ENCODE peak calls at places on chromosomes 1 and 21, in seven cellular contexts. One of them, this sample, is unnamed.
A peak's percentile ranks its signal among the peaks of the same experiment; 100 is the strongest.

GRCh38 chr21:39384674-39385298 is 35.9 kb upstream of the HMGN1 start:
- DNase-seq in RWPE1: no peak
- DNase-seq in PC-3: peak; percentile 55
- DNase-seq in cardiac muscle cell: no peak
- DNase-seq in heart right ventricle: no peak
- DNase-seq in IMR-90: peak; percentile 55
- DNase-seq in CD4-positive, alpha-beta memory T cell: no peak
- DNase-seq in this sample: no peak

GRCh38 chr1:201905234-201905890 is 16.7 kb downstream of the SHISA4 start:
- DNase-seq in RWPE1: no peak
- DNase-seq in PC-3: no peak
- DNase-seq in cardiac muscle cell: no peak
- DNase-seq in heart right ventricle: no peak
- DNase-seq in IMR-90: no peak
- DNase-seq in CD4-positive, alpha-beta memory T cell: no peak
- DNase-seq in this sample: no peak

GRCh38 chr1:208688656-208689315 is 444.6 kb upstream of the PLXNA2 start:
- DNase-seq in RWPE1: no peak
- DNase-seq in PC-3: no peak
- DNase-seq in cardiac muscle cell: no peak
- DNase-seq in heart right ventricle: no peak
- DNase-seq in IMR-90: no peak
- DNase-seq in CD4-positive, alpha-beta memory T cell: no peak
- DNase-seq in this sample: no peak

GRCh38 chr1:156815307-156815826 is 1.3 kb downstream of the SH2D2A start:
- DNase-seq in RWPE1: peak; percentile 36
- DNase-seq in PC-3: peak; percentile 69
- DNase-seq in cardiac muscle cell: peak; percentile 83
- DNase-seq in heart right ventricle: peak; percentile 57
- DNase-seq in IMR-90: peak; percentile 90
- DNase-seq in CD4-positive, alpha-beta memory T cell: no peak
- DNase-seq in this sample: no peak

GRCh38 chr1:200029035-200029623 is 1.6 kb downstream of the NR5A2 start:
- DNase-seq in RWPE1: peak; percentile 90
- DNase-seq in PC-3: peak; percentile 94
- DNase-seq in cardiac muscle cell: peak; percentile 40
- DNase-seq in heart right ventricle: peak; percentile 38
- DNase-seq in IMR-90: peak; percentile 36
- DNase-seq in CD4-positive, alpha-beta memory T cell: no peak
- DNase-seq in this sample: no peak

GRCh38 chr1:116487583-116487982 is 83.2 kb downstream of the CD58 start:
- DNase-seq in RWPE1: no peak
- DNase-seq in PC-3: no peak
- DNase-seq in cardiac muscle cell: no peak
- DNase-seq in heart right ventricle: no peak
- DNase-seq in IMR-90: no peak
- DNase-seq in CD4-positive, alpha-beta memory T cell: no peak
- DNase-seq in this sample: no peak

GRCh38 chr1:151157067-151157531 is 650 bp downstream of the TNFAIP8L2 start:
- DNase-seq in RWPE1: no peak
- DNase-seq in PC-3: no peak
- DNase-seq in cardiac muscle cell: no peak
- DNase-seq in heart right ventricle: no peak
- DNase-seq in IMR-90: no peak
- DNase-seq in CD4-positive, alpha-beta memory T cell: peak; percentile 68
- DNase-seq in this sample: no peak

GRCh38 chr1:214071469-214071868 is 83.7 kb downstream of the PROX1 start:
- DNase-seq in RWPE1: no peak
- DNase-seq in PC-3: no peak
- DNase-seq in cardiac muscle cell: no peak
- DNase-seq in heart right ventricle: no peak
- DNase-seq in IMR-90: no peak
- DNase-seq in CD4-positive, alpha-beta memory T cell: no peak
- DNase-seq in this sample: no peak

GRCh38 chr1:26739251-26739914 is 43.6 kb downstream of the ARID1A start:
- DNase-seq in RWPE1: no peak
- DNase-seq in PC-3: no peak
- DNase-seq in cardiac muscle cell: no peak
- DNase-seq in heart right ventricle: no peak
- DNase-seq in IMR-90: no peak
- DNase-seq in CD4-positive, alpha-beta memory T cell: peak; percentile 21
- DNase-seq in this sample: no peak

GRCh38 chr1:230891413-230891812 is 23.1 kb upstream of the C1orf198 start:
- DNase-seq in RWPE1: peak; percentile 22
- DNase-seq in PC-3: peak; percentile 28
- DNase-seq in cardiac muscle cell: no peak
- DNase-seq in heart right ventricle: no peak
- DNase-seq in IMR-90: no peak
- DNase-seq in CD4-positive, alpha-beta memory T cell: no peak
- DNase-seq in this sample: no peak

GRCh38 chr1:17189632-17190525 is 15.0 kb upstream of the PADI1 start:
- DNase-seq in RWPE1: peak; percentile 87
- DNase-seq in PC-3: peak; percentile 94
- DNase-seq in cardiac muscle cell: peak; percentile 98
- DNase-seq in heart right ventricle: no peak
- DNase-seq in IMR-90: peak; percentile 92
- DNase-seq in CD4-positive, alpha-beta memory T cell: no peak
- DNase-seq in this sample: no peak

GRCh38 chr1:45340816-45341215 is 576 bp upstream of the MUTYH start:
- DNase-seq in RWPE1: no peak
- DNase-seq in PC-3: no peak
- DNase-seq in cardiac muscle cell: peak; percentile 17
- DNase-seq in heart right ventricle: no peak
- DNase-seq in IMR-90: no peak
- DNase-seq in CD4-positive, alpha-beta memory T cell: no peak
- DNase-seq in this sample: no peak

GRCh38 chr1:93980320-93980744 is 71.1 kb upstream of the GCLM start:
- DNase-seq in RWPE1: no peak
- DNase-seq in PC-3: peak; percentile 18
- DNase-seq in cardiac muscle cell: peak; percentile 25
- DNase-seq in heart right ventricle: no peak
- DNase-seq in IMR-90: no peak
- DNase-seq in CD4-positive, alpha-beta memory T cell: no peak
- DNase-seq in this sample: no peak

GRCh38 chr1:14929547-14930223 is 223.9 kb upstream of the TMEM51 start:
- DNase-seq in RWPE1: no peak
- DNase-seq in PC-3: peak; percentile 74
- DNase-seq in cardiac muscle cell: peak; percentile 43
- DNase-seq in heart right ventricle: no peak
- DNase-seq in IMR-90: peak; percentile 86
- DNase-seq in CD4-positive, alpha-beta memory T cell: no peak
- DNase-seq in this sample: no peak

GRCh38 chr1:41868241-41868953 is 50.3 kb downstream of the HIVEP3 start:
- DNase-seq in RWPE1: no peak
- DNase-seq in PC-3: peak; percentile 18
- DNase-seq in cardiac muscle cell: no peak
- DNase-seq in heart right ventricle: no peak
- DNase-seq in IMR-90: no peak
- DNase-seq in CD4-positive, alpha-beta memory T cell: peak; percentile 12
- DNase-seq in this sample: no peak

GRCh38 chr1:869499-870244 is 54.1 kb upstream of the SAMD11 start:
- DNase-seq in RWPE1: peak; percentile 52
- DNase-seq in PC-3: peak; percentile 64
- DNase-seq in cardiac muscle cell: peak; percentile 56
- DNase-seq in heart right ventricle: peak; percentile 76
- DNase-seq in IMR-90: peak; percentile 7
- DNase-seq in CD4-positive, alpha-beta memory T cell: peak; percentile 84
- DNase-seq in this sample: peak; percentile 76

GRCh38 chr1:31427322-31427721 is 14.3 kb downstream of the SERINC2 start:
- DNase-seq in RWPE1: no peak
- DNase-seq in PC-3: no peak
- DNase-seq in cardiac muscle cell: no peak
- DNase-seq in heart right ventricle: no peak
- DNase-seq in IMR-90: no peak
- DNase-seq in CD4-positive, alpha-beta memory T cell: no peak
- DNase-seq in this sample: no peak

GRCh38 chr1:147669475-147670318 is 627 bp downstream of the ACP6 start:
- DNase-seq in RWPE1: peak; percentile 44
- DNase-seq in PC-3: peak; percentile 83
- DNase-seq in cardiac muscle cell: peak; percentile 51
- DNase-seq in heart right ventricle: peak; percentile 39
- DNase-seq in IMR-90: peak; percentile 47
- DNase-seq in CD4-positive, alpha-beta memory T cell: peak; percentile 29
- DNase-seq in this sample: no peak

GRCh38 chr1:185279571-185279970 is 37.5 kb downstream of the IVNS1ABP start:
- DNase-seq in RWPE1: peak; percentile 25
- DNase-seq in PC-3: peak; percentile 34
- DNase-seq in cardiac muscle cell: peak; percentile 8
- DNase-seq in heart right ventricle: no peak
- DNase-seq in IMR-90: peak; percentile 66
- DNase-seq in CD4-positive, alpha-beta memory T cell: no peak
- DNase-seq in this sample: no peak

GRCh38 chr1:12436817-12437599 is 181.0 kb downstream of the DHRS3 start:
- DNase-seq in RWPE1: peak; percentile 86
- DNase-seq in PC-3: peak; percentile 94
- DNase-seq in cardiac muscle cell: peak; percentile 53
- DNase-seq in heart right ventricle: no peak
- DNase-seq in IMR-90: peak; percentile 84
- DNase-seq in CD4-positive, alpha-beta memory T cell: no peak
- DNase-seq in this sample: no peak

GRCh38 chr1:156118175-156118868 is 3.8 kb downstream of the LMNA start:
- DNase-seq in RWPE1: no peak
- DNase-seq in PC-3: peak; percentile 58
- DNase-seq in cardiac muscle cell: no peak
- DNase-seq in heart right ventricle: peak; percentile 65
- DNase-seq in IMR-90: no peak
- DNase-seq in CD4-positive, alpha-beta memory T cell: no peak
- DNase-seq in this sample: no peak

GRCh38 chr1:52454779-52455178 is 50.4 kb downstream of the PRPF38A start:
- DNase-seq in RWPE1: no peak
- DNase-seq in PC-3: no peak
- DNase-seq in cardiac muscle cell: no peak
- DNase-seq in heart right ventricle: no peak
- DNase-seq in IMR-90: no peak
- DNase-seq in CD4-positive, alpha-beta memory T cell: no peak
- DNase-seq in this sample: no peak

GRCh38 chr1:47449702-47450552 is 12.1 kb downstream of the FOXD2 start:
- DNase-seq in RWPE1: peak; percentile 25
- DNase-seq in PC-3: peak; percentile 43
- DNase-seq in cardiac muscle cell: peak; percentile 43
- DNase-seq in heart right ventricle: peak; percentile 40
- DNase-seq in IMR-90: no peak
- DNase-seq in CD4-positive, alpha-beta memory T cell: no peak
- DNase-seq in this sample: no peak

GRCh38 chr1:73100216-73100615 is 817.9 kb upstream of the NEGR1 start:
- DNase-seq in RWPE1: peak; percentile 0
- DNase-seq in PC-3: peak; percentile 42
- DNase-seq in cardiac muscle cell: no peak
- DNase-seq in heart right ventricle: no peak
- DNase-seq in IMR-90: no peak
- DNase-seq in CD4-positive, alpha-beta memory T cell: no peak
- DNase-seq in this sample: no peak

GRCh38 chr1:147773215-147773715 is 12.9 kb upstream of the GJA5 start:
- DNase-seq in RWPE1: no peak
- DNase-seq in PC-3: no peak
- DNase-seq in cardiac muscle cell: no peak
- DNase-seq in heart right ventricle: peak; percentile 25
- DNase-seq in IMR-90: no peak
- DNase-seq in CD4-positive, alpha-beta memory T cell: no peak
- DNase-seq in this sample: no peak

DNA sequence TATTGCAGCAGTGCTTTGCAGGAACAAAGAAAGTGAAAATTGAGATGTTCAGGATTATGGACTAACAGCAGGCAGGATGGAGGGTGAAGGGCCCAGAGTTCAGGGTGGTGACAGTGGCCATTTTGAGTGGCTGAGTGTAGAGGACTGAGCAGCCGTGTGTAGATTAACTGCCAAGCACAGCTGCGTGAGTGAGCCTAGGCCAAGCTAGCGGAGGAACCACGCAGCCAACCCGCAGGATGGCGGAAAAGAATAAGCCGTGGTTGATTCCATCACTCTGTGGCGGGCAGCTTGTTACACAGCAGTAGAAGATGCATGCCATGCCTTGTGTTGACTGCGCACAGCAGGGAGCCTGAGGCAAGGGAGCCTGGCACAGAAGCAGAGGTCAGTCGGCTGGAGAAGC is 102.5 kb upstream of the KIF26B start:
- DNase-seq in RWPE1: no peak
- DNase-seq in PC-3: no peak
- DNase-seq in cardiac muscle cell: no peak
- DNase-seq in heart right ventricle: no peak
- DNase-seq in IMR-90: no peak
- DNase-seq in CD4-positive, alpha-beta memory T cell: no peak
- DNase-seq in this sample: no peak
- H3K27ac ChIP-seq in RWPE1: no peak overlapping the region
- H3K27ac ChIP-seq in PC-3: no peak overlapping the region
- H3K27ac ChIP-seq in cardiac muscle cell: no peak overlapping the region
- H3K27ac ChIP-seq in heart right ventricle: no peak overlapping the region
- H3K27ac ChIP-seq in IMR-90: no peak overlapping the region
- H3K27ac ChIP-seq in CD4-positive, alpha-beta memory T cell: no peak overlapping the region
- H3K27ac ChIP-seq in this sample: no peak overlapping the region

GRCh38 chr1:38344705-38345104 is 298.1 kb upstream of the POU3F1 start:
- DNase-seq in RWPE1: no peak
- DNase-seq in PC-3: no peak
- DNase-seq in cardiac muscle cell: no peak
- DNase-seq in heart right ventricle: no peak
- DNase-seq in IMR-90: no peak
- DNase-seq in CD4-positive, alpha-beta memory T cell: no peak
- DNase-seq in this sample: no peak
- H3K27ac ChIP-seq in RWPE1: no peak overlapping the region
- H3K27ac ChIP-seq in PC-3: no peak overlapping the region
- H3K27ac ChIP-seq in cardiac muscle cell: no peak overlapping the region
- H3K27ac ChIP-seq in heart right ventricle: no peak overlapping the region
- H3K27ac ChIP-seq in IMR-90: no peak overlapping the region
- H3K27ac ChIP-seq in CD4-positive, alpha-beta memory T cell: no peak overlapping the region
- H3K27ac ChIP-seq in this sample: no peak overlapping the region

GRCh38 chr1:82979593-82980230 is 1019.2 kb downstream of the TTLL7 start:
- DNase-seq in RWPE1: no peak
- DNase-seq in PC-3: no peak
- DNase-seq in cardiac muscle cell: no peak
- DNase-seq in heart right ventricle: no peak
- DNase-seq in IMR-90: no peak
- DNase-seq in CD4-positive, alpha-beta memory T cell: no peak
- DNase-seq in this sample: no peak
- H3K27ac ChIP-seq in RWPE1: no peak overlapping the region
- H3K27ac ChIP-seq in PC-3: no peak overlapping the region
- H3K27ac ChIP-seq in cardiac muscle cell: no peak overlapping the region
- H3K27ac ChIP-seq in heart right ventricle: no peak overlapping the region
- H3K27ac ChIP-seq in IMR-90: no peak overlapping the region
- H3K27ac ChIP-seq in CD4-positive, alpha-beta memory T cell: no peak overlapping the region
- H3K27ac ChIP-seq in this sample: no peak overlapping the region

DNA sequence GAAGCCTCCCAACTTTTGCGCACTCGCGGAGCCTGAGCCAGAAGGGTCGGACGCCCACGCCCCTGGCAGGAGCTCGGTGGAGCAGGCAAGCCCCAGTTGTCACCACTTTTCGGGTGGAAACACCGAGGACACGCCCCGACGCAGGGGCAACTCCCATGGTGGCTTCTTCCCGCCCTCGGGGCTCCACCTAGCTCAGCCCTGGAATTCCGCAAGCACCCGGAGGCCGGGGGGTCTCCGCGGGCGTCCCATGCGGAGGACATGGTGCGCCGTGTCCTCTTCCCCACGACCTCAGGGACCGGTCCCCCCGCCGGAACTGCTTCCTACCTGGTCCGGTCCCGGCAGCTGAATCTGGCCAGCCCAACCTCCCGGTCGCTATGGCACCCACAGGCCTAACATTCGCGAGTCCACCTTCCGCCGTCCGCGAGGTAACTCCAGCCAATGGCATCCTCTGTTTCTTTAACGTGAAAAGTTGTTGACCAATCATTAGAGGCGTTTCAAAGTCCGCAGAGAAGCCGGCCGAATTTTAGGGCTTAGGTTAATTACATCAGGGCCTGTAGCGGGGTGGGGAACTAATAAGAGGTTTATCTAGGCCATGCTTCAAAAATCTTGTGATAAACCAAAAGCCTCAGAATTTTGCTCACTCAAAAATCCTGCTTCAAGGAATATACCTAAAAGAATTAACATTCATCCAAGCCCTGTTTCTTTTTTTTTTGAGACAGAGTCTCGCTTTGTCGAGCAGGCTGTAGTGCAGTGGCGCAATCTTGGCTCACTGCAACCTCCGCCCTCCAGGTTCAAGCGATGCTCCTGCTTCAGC is at the start of gene STPG1:
- DNase-seq in RWPE1: peak; percentile 99
- DNase-seq in PC-3: peak; percentile 98
- DNase-seq in cardiac muscle cell: peak; percentile 87
- DNase-seq in heart right ventricle: peak; percentile 76
- DNase-seq in IMR-90: peak; percentile 77
- DNase-seq in CD4-positive, alpha-beta memory T cell: peak; percentile 76
- DNase-seq in this sample: peak; percentile 64
- H3K27ac ChIP-seq in RWPE1: peak within 1 kb of the TSS; percentile 86
- H3K27ac ChIP-seq in PC-3: peak within 1 kb of the TSS; percentile 84
- H3K27ac ChIP-seq in cardiac muscle cell: no peak within 1 kb of the TSS
- H3K27ac ChIP-seq in heart right ventricle: peak within 1 kb of the TSS; percentile 62
- H3K27ac ChIP-seq in IMR-90: peak within 1 kb of the TSS; percentile 19
- H3K27ac ChIP-seq in CD4-positive, alpha-beta memory T cell: peak within 1 kb of the TSS; percentile 68
- H3K27ac ChIP-seq in this sample: peak within 1 kb of the TSS; percentile 56